ENCODE peak calls at places on chromosomes 4 and X, in eight cellular contexts. E is HEK293T; J is occipital lobe; K is progenitor cell of endocrine pancreas; C is stimulated activated CD8-positive, alpha-beta memory T cell treated with anti-CD3 and anti-CD28 coated beads, Interleukin-2, amount 100 ng/mL, for 48 hours; P is AG20443; I is transverse colon; R is NAMALWA. B is an unnamed sample.

GRCh38 chr4:115883251-115883650 is 769.8 kb upstream of the NDST4 start:
- DNase-seq in E (no peak), J (no peak), K (no peak), C (no peak), P (no peak), I (no peak), R (no peak), B (no peak)

GRCh38 chrX:38919853-38920528 is 118.7 kb downstream of the MID1IP1 start:
- DNase-seq in E (no peak), J (no peak), K (no peak), C (no peak), P (no peak), I (no peak), R (no peak), B (no peak)

GRCh38 chr4:154928640-154929257 is 147.7 kb downstream of the RBM46 start:
- DNase-seq in E (peak; percentile 30), J (no peak), K (no peak), C (no peak), P (peak; percentile 63), I (no peak), R (no peak), B (peak; percentile 47)

GRCh38 chrX:24928114-24928513 is 87.7 kb downstream of the ARX start:
- DNase-seq in E (no peak), J (no peak), K (no peak), C (no peak), P (no peak), I (no peak), R (no peak), B (no peak)

GRCh38 chr4:156493858-156494257 is 477.7 kb downstream of the PDGFC start:
- DNase-seq in E (no peak), J (no peak), K (no peak), C (no peak), P (no peak), I (no peak), R (no peak), B (no peak)

GRCh38 chr4:95092762-95093161 is 335.0 kb downstream of the BMPR1B start:
- DNase-seq in E (no peak), J (no peak), K (no peak), C (no peak), P (no peak), I (no peak), R (no peak), B (no peak)

GRCh38 chr4:31051151-31051550 is 331.0 kb downstream of the PCDH7 start:
- DNase-seq in E (no peak), J (no peak), K (no peak), C (no peak), P (no peak), I (no peak), R (no peak), B (no peak)

GRCh38 chr4:135917016-135917415 is 1615.3 kb downstream of the PCDH18 start:
- DNase-seq in E (no peak), J (no peak), K (no peak), C (no peak), P (no peak), I (no peak), R (no peak), B (no peak)

GRCh38 chr4:6695660-6696581 is 2.2 kb downstream of the S100P start:
- DNase-seq in E (no peak), J (no peak), K (no peak), C (no peak), P (no peak), I (peak; percentile 71), R (no peak), B (no peak)

GRCh38 chrX:95733426-95733825 is 951.2 kb upstream of the DIAPH2 start:
- DNase-seq in E (no peak), J (no peak), K (no peak), C (no peak), P (no peak), I (no peak), R (no peak), B (no peak)

GRCh38 chr4:165355900-165356300 is 22.9 kb upstream of the CPE start:
- DNase-seq in E (peak; percentile 52), J (peak; percentile 5), K (no peak), C (no peak), P (peak; percentile 44), I (no peak), R (peak; percentile 78), B (no peak)

GRCh38 chr4:133156096-133156495 is 7.0 kb downstream of the PCDH10 start:
- DNase-seq in E (no peak), J (peak; percentile 45), K (no peak), C (no peak), P (no peak), I (no peak), R (no peak), B (no peak)

GRCh38 chrX:32893751-32894150 is 317.6 kb downstream of the DMD start:
- DNase-seq in E (no peak), J (no peak), K (no peak), C (no peak), P (no peak), I (no peak), R (no peak), B (no peak)

GRCh38 chr4:149719806-149720205 is 95.8 kb downstream of the IQCM start:
- DNase-seq in E (no peak), J (no peak), K (no peak), C (no peak), P (no peak), I (no peak), R (no peak), B (no peak)

GRCh38 chr4:5435201-5435600 is 273.2 kb downstream of the EVC2 start:
- DNase-seq in E (no peak), J (no peak), K (no peak), C (no peak), P (no peak), I (no peak), R (no peak), B (no peak)

B was measured in stromal cell of bone marrow.